ENCODE peak calls at places on chromosome 1, in eight cellular contexts. One of them, this sample, is unnamed.

GRCh38 chr1:73644198-73644597 is 553.8 kb downstream of the LRRIQ3 start:
- DNase-seq in colonic mucosa: no peak
- DNase-seq in activated T-cell treated with anti-CD3 and anti-CD28 coated beads for 24 hours: no peak
- DNase-seq in Calu3: no peak
- DNase-seq in stimulated activated CD4-positive, alpha-beta T cell treated with anti-CD3 and anti-CD28 coated beads, Interleukin-2, amount 100 ng/mL, for 24 hours: no peak
- DNase-seq in Panc1: no peak
- DNase-seq in NCI-H510A treated with DMSO at 0.1 percent for 48 hours: no peak
- DNase-seq in cardiac fibroblast: no peak
- DNase-seq in this sample: no peak

GRCh38 chr1:115669002-115669673 is 27.4 kb downstream of the VANGL1 start:
- DNase-seq in colonic mucosa: no peak
- DNase-seq in activated T-cell treated with anti-CD3 and anti-CD28 coated beads for 24 hours: no peak
- DNase-seq in Calu3: no peak
- DNase-seq in stimulated activated CD4-positive, alpha-beta T cell treated with anti-CD3 and anti-CD28 coated beads, Interleukin-2, amount 100 ng/mL, for 24 hours: no peak
- DNase-seq in Panc1: no peak
- DNase-seq in NCI-H510A treated with DMSO at 0.1 percent for 48 hours: peak
- DNase-seq in cardiac fibroblast: peak
- DNase-seq in this sample: no peak

GRCh38 chr1:47618830-47619229 is 181.0 kb downstream of the FOXD2 start:
- DNase-seq in colonic mucosa: peak
- DNase-seq in activated T-cell treated with anti-CD3 and anti-CD28 coated beads for 24 hours: no peak
- DNase-seq in Calu3: no peak
- DNase-seq in stimulated activated CD4-positive, alpha-beta T cell treated with anti-CD3 and anti-CD28 coated beads, Interleukin-2, amount 100 ng/mL, for 24 hours: no peak
- DNase-seq in Panc1: no peak
- DNase-seq in NCI-H510A treated with DMSO at 0.1 percent for 48 hours: peak
- DNase-seq in cardiac fibroblast: no peak
- DNase-seq in this sample: no peak

GRCh38 chr1:55916480-55916879 is 662.9 kb downstream of the PLPP3 start:
- DNase-seq in colonic mucosa: no peak
- DNase-seq in activated T-cell treated with anti-CD3 and anti-CD28 coated beads for 24 hours: no peak
- DNase-seq in Calu3: no peak
- DNase-seq in stimulated activated CD4-positive, alpha-beta T cell treated with anti-CD3 and anti-CD28 coated beads, Interleukin-2, amount 100 ng/mL, for 24 hours: no peak
- DNase-seq in Panc1: no peak
- DNase-seq in NCI-H510A treated with DMSO at 0.1 percent for 48 hours: no peak
- DNase-seq in cardiac fibroblast: peak
- DNase-seq in this sample: peak

GRCh38 chr1:19529570-19530145 is 44.3 kb upstream of the CAPZB start:
- DNase-seq in colonic mucosa: no peak
- DNase-seq in activated T-cell treated with anti-CD3 and anti-CD28 coated beads for 24 hours: no peak
- DNase-seq in Calu3: no peak
- DNase-seq in stimulated activated CD4-positive, alpha-beta T cell treated with anti-CD3 and anti-CD28 coated beads, Interleukin-2, amount 100 ng/mL, for 24 hours: no peak
- DNase-seq in Panc1: no peak
- DNase-seq in NCI-H510A treated with DMSO at 0.1 percent for 48 hours: no peak
- DNase-seq in cardiac fibroblast: peak
- DNase-seq in this sample: no peak

GRCh38 chr1:206136241-206136640 is 19.1 kb upstream of the AVPR1B start:
- DNase-seq in colonic mucosa: no peak
- DNase-seq in activated T-cell treated with anti-CD3 and anti-CD28 coated beads for 24 hours: no peak
- DNase-seq in Calu3: no peak
- DNase-seq in stimulated activated CD4-positive, alpha-beta T cell treated with anti-CD3 and anti-CD28 coated beads, Interleukin-2, amount 100 ng/mL, for 24 hours: no peak
- DNase-seq in Panc1: no peak
- DNase-seq in NCI-H510A treated with DMSO at 0.1 percent for 48 hours: no peak
- DNase-seq in cardiac fibroblast: no peak
- DNase-seq in this sample: no peak

GRCh38 chr1:64654519-64655341 is 90.1 kb upstream of the RAVER2 start:
- DNase-seq in colonic mucosa: no peak
- DNase-seq in activated T-cell treated with anti-CD3 and anti-CD28 coated beads for 24 hours: no peak
- DNase-seq in Calu3: no peak
- DNase-seq in stimulated activated CD4-positive, alpha-beta T cell treated with anti-CD3 and anti-CD28 coated beads, Interleukin-2, amount 100 ng/mL, for 24 hours: no peak
- DNase-seq in Panc1: no peak
- DNase-seq in NCI-H510A treated with DMSO at 0.1 percent for 48 hours: no peak
- DNase-seq in cardiac fibroblast: peak
- DNase-seq in this sample: no peak

GRCh38 chr1:240575976-240576666 is 35.8 kb downstream of the GREM2 start:
- DNase-seq in colonic mucosa: no peak
- DNase-seq in activated T-cell treated with anti-CD3 and anti-CD28 coated beads for 24 hours: peak
- DNase-seq in Calu3: no peak
- DNase-seq in stimulated activated CD4-positive, alpha-beta T cell treated with anti-CD3 and anti-CD28 coated beads, Interleukin-2, amount 100 ng/mL, for 24 hours: no peak
- DNase-seq in Panc1: peak
- DNase-seq in NCI-H510A treated with DMSO at 0.1 percent for 48 hours: no peak
- DNase-seq in cardiac fibroblast: peak
- DNase-seq in this sample: no peak

GRCh38 chr1:52179073-52179472 is 37.2 kb downstream of the ZFYVE9 start:
- DNase-seq in colonic mucosa: no peak
- DNase-seq in activated T-cell treated with anti-CD3 and anti-CD28 coated beads for 24 hours: no peak
- DNase-seq in Calu3: no peak
- DNase-seq in stimulated activated CD4-positive, alpha-beta T cell treated with anti-CD3 and anti-CD28 coated beads, Interleukin-2, amount 100 ng/mL, for 24 hours: no peak
- DNase-seq in Panc1: no peak
- DNase-seq in NCI-H510A treated with DMSO at 0.1 percent for 48 hours: no peak
- DNase-seq in cardiac fibroblast: peak
- DNase-seq in this sample: no peak

This sample was measured in retinal pigment epithelial cell.